ENCODE peak calls at places on chromosomes 6 and 20, in four cellular contexts. Q, T, D and N are unnamed samples.

GRCh38 chr20:3092611-3093379 is 8.3 kb upstream of the AVP start:
- DNase-seq in Q (peak), T (no peak), D (no peak), N (peak)

GRCh38 chr6:20338160-20338559 is 63.5 kb upstream of the E2F3 start:
- DNase-seq in Q (no peak), T (no peak), D (no peak), N (no peak)

GRCh38 chr6:121319112-121319553 is 15.1 kb downstream of the TBC1D32 start:
- DNase-seq in Q (no peak), T (no peak), D (no peak), N (peak)

GRCh38 chr20:45211569-45212474 is 5.0 kb downstream of the SEMG1 start:
- DNase-seq in Q (no peak), T (no peak), D (no peak), N (peak)

GRCh38 chr20:18728165-18728866 is 85.3 kb upstream of the SCP2D1 start:
- DNase-seq in Q (peak), T (no peak), D (no peak), N (no peak)

GRCh38 chr6:20589266-20589665 is 55.0 kb downstream of the CDKAL1 start:
- DNase-seq in Q (no peak), T (no peak), D (peak), N (peak)

GRCh38 chr6:37059344-37060194 is 54.1 kb downstream of the FGD2 start:
- DNase-seq in Q (peak), T (no peak), D (peak), N (peak)

GRCh38 chr6:128139519-128139918 is 238.7 kb upstream of the THEMIS start:
- DNase-seq in Q (peak), T (no peak), D (no peak), N (no peak)

GRCh38 chr6:72946766-72947165 is 278.5 kb downstream of the KHDC1L start:
- DNase-seq in Q (no peak), T (no peak), D (no peak), N (no peak)

GRCh38 chr6:1946583-1946982 is 298.8 kb downstream of the GMDS start:
- DNase-seq in Q (no peak), T (no peak), D (no peak), N (no peak)

GRCh38 chr20:10329387-10330005 is 104.5 kb downstream of the MKKS start:
- DNase-seq in Q (peak), T (no peak), D (no peak), N (no peak)

GRCh38 chr6:90003941-90004340 is 109.7 kb downstream of the GJA10 start:
- DNase-seq in Q (no peak), T (no peak), D (no peak), N (no peak)